ENCODE peak calls at places on chromosome 16, in nine cellular contexts. Y is HFF-Myc; J is upper lobe of right lung; N is pancreas; S is neural progenitor cell; L is cardiac fibroblast; D is AG04450; E is CD8-positive, alpha-beta T cell; F is astrocyte of the cerebellum. U is an unnamed sample.

GRCh38 chr16:535446-536405 is 8.2 kb downstream of the CAPN15 start:
- DNase-seq in S (no peak), Y (no peak), J (no peak), L (peak; percentile 34), F (peak; percentile 39), D (no peak), N (no peak), E (no peak), U (no peak)

GRCh38 chr16:5738586-5738985 is 641.0 kb upstream of the EEF2KMT start:
- DNase-seq in E (no peak), Y (no peak), F (no peak), L (no peak), S (no peak), N (no peak), D (no peak), J (no peak), U (no peak)

GRCh38 chr16:11329080-11329491 is 16.2 kb upstream of the RMI2 start:
- DNase-seq in L (no peak), D (no peak), E (no peak), Y (no peak), N (no peak), J (no peak), F (no peak), S (peak; percentile 56), U (no peak)

GRCh38 chr16:56330476-56330875 is 94.9 kb downstream of the AMFR start:
- DNase-seq in F (no peak), D (no peak), L (no peak), E (no peak), S (no peak), N (no peak), Y (no peak), J (no peak), U (no peak)

GRCh38 chr16:23967018-23967417 is 131.2 kb downstream of the PRKCB start:
- DNase-seq in J (no peak), L (no peak), E (no peak), S (no peak), D (no peak), N (no peak), Y (no peak), F (no peak), U (no peak)

GRCh38 chr16:86355951-86356350 is 154.4 kb upstream of the FOXF1 start:
- DNase-seq in L (no peak), F (no peak), E (no peak), S (no peak), D (no peak), J (no peak), Y (no peak), N (no peak), U (no peak)

GRCh38 chr16:89297156-89297869 is 79.8 kb downstream of the ZNF778 start:
- DNase-seq in Y (no peak), J (no peak), S (no peak), F (no peak), L (no peak), D (no peak), N (peak; percentile 37), E (no peak), U (no peak)

GRCh38 chr16:68993885-68994284 is 111.6 kb upstream of the HAS3 start:
- DNase-seq in Y (peak; percentile 36), E (no peak), N (no peak), D (peak; percentile 85), J (no peak), F (peak; percentile 72), L (peak; percentile 87), S (no peak), U (peak; percentile 72)

GRCh38 chr16:75266738-75267630 is 15.6 kb upstream of the BCAR1 start:
- DNase-seq in S (no peak), J (no peak), L (no peak), F (no peak), D (no peak), N (peak; percentile 77), Y (no peak), E (no peak), U (no peak)
- H3K4me3 ChIP-seq in S (no peak overlapping the region), J (no peak overlapping the region), L (no peak overlapping the region), F (no peak overlapping the region), D (peak overlapping the region; percentile 89), N (no peak overlapping the region), Y (peak overlapping the region; percentile 92), E (no peak overlapping the region), U (no peak overlapping the region)

GRCh38 chr16:84940670-84941551 is 70.4 kb downstream of the ZDHHC7 start:
- DNase-seq in E (no peak), Y (no peak), J (peak; percentile 59), F (no peak), N (no peak), D (no peak), S (no peak), L (peak; percentile 33), U (no peak)

GRCh38 chr16:84941916-84942315 is 69.4 kb downstream of the ZDHHC7 start:
- DNase-seq in Y (no peak), N (no peak), D (no peak), F (no peak), E (no peak), L (peak; percentile 21), J (no peak), S (no peak), U (no peak)

GRCh38 chr16:84933774-84934571 is 77.4 kb downstream of the ZDHHC7 start:
- DNase-seq in J (peak; percentile 74), Y (no peak), N (peak; percentile 96), D (no peak), S (no peak), L (peak; percentile 38), E (no peak), F (no peak), U (no peak)

GRCh38 chr16:84932691-84933090 is 78.6 kb downstream of the ZDHHC7 start:
- DNase-seq in J (no peak), Y (no peak), L (no peak), D (no peak), E (no peak), N (no peak), S (no peak), F (no peak), U (no peak)

DNA sequence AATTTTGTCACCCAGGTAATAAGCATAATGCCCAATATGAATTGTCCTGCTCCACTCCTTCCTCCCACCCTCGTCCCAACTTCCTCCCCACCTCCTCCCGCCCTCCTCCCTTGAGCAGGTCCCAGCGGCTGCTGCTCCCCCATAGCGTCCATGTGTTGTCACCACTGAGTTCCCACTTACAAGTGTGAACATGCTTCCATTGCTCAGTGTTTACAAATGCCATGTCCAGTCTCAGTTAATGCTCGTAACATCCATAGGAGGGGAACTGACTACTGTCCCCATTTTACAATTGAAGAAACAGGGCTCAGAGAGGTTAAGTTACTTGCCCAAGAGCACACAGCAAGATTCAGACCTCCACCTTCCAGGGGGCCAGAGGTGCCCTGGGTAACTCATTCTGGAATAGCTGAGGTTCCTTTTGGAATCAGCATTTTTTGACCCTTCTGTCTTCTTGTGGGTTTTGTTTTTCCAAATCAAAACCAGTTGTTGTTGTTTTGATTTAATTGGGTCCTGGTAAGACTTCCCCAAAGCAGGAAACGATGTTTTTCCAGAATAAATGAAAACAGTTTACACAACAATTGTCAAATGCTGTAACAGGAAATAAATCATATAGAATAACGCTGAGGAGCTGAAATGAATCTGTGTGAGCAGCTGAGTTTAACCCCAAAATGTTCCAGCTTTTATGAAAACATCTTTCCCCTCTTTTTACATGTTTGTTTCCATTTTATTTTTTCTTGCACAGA is 74.0 kb downstream of the ZDHHC7 start:
- DNase-seq in Y (no peak), J (no peak), L (no peak), S (no peak), E (no peak), N (no peak), F (no peak), D (no peak), U (no peak)
- H3K4me3 ChIP-seq in Y (no peak overlapping the region), J (no peak overlapping the region), L (no peak overlapping the region), S (no peak overlapping the region), E (no peak overlapping the region), N (no peak overlapping the region), F (no peak overlapping the region), D (no peak overlapping the region), U (no peak overlapping the region)

DNA sequence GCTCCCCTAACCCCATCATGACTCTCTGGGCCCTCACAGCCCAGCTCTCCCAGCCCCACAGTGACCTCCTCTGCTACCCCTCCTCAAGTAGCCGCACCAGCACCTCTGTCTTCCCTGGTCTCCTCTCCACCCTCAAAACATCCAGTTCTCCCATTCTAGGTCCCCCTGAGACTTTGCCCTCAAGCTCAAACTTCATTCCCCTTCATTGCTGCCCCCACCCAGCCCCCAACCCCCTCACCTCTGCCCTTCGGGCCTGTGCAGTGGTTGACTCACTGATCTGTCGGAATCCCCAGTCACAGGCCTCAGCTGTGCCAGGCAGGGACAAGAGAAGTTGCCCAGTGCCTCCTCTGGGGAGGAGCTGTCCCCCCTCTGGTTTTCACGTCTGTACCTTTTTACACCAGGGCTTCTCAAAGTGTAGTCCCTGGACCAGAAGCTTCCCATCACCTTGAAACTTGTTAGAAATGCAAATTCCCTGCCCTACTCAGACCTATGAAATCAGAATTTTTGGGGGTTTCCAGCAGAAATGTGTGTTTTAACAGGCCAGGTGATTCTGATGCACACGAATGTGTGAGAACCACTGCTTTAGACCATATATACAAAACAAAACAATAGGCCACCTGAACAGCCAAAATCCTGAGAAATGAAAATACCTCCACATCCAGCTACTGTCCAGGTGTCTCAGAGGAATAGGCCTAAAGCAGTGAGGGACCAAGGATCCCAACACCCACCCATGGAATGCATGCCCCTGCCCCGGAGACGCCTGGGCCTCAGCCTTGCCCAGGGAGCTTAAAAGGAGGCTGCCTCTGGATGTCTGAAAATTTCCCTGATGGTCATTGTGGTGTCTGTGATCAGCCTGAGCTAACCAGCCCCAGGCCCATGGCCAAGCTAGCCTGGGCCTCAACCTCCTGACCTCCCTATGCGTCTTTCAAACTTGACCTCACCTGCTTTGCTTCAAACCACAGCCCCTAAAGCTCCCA is 853 bp upstream of the DOK4 start:
- DNase-seq in E (no peak), Y (no peak), D (no peak), S (no peak), L (no peak), J (peak; percentile 46), F (no peak), N (peak; percentile 34), U (no peak)
- H3K4me3 ChIP-seq in E (peak overlapping the region; percentile 33), Y (peak overlapping the region; percentile 3), D (peak overlapping the region; percentile 53), S (no peak overlapping the region), L (peak overlapping the region; percentile 78), J (peak overlapping the region; percentile 75), F (peak overlapping the region; percentile 26), N (no peak overlapping the region), U (peak overlapping the region; percentile 84)

GRCh38 chr16:3088450-3088849 is 10.6 kb downstream of the ZSCAN10 start:
- DNase-seq in J (no peak), D (no peak), Y (no peak), S (no peak), E (no peak), F (no peak), N (peak; percentile 18), L (no peak), U (no peak)

GRCh38 chr16:3085868-3086595 is 13.1 kb downstream of the ZSCAN10 start:
- DNase-seq in N (no peak), S (no peak), F (no peak), D (no peak), Y (no peak), L (no peak), J (no peak), E (no peak), U (no peak)

GRCh38 chr16:3087836-3088235 is 11.3 kb downstream of the ZSCAN10 start:
- DNase-seq in Y (no peak), S (no peak), D (no peak), L (no peak), F (no peak), E (no peak), N (no peak), J (no peak), U (no peak)

GRCh38 chr16:3086596-3087242 is 12.4 kb downstream of the ZSCAN10 start:
- DNase-seq in E (peak; percentile 26), F (no peak), D (no peak), N (peak; percentile 36), S (no peak), J (no peak), Y (no peak), L (peak; percentile 7), U (no peak)

DNA sequence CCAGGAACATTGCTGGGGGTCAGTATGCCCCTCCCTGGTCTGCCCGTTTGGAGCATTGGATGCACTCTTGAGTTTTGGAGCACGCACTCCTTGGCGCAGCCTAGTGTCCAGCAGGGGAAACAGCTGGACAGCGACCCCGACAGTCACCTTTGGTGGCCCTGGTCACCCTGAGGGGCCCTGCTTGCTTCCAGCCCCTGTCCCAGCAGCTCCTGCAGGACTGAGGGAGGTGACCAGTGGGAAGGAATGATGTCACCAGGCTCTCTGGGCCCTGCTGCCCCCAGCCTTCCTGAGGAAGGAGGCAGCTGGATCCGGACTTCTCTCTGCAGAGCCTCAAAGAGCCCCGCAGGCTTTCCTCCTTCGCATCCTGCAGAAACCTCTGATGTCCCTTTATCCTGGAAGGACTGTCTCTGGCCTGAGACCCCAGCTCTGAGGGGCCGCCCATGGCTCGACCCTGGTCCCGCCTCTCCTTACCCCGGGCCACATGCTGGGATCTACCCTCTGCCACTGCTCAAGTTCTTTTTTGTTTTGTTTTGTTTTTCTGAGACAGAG is 11.8 kb downstream of the ZSCAN10 start:
- DNase-seq in E (no peak), Y (no peak), D (no peak), N (no peak), S (peak; percentile 57), L (peak; percentile 32), J (no peak), F (no peak), U (no peak)
- H3K4me3 ChIP-seq in E (peak overlapping the region; percentile 7), Y (no peak overlapping the region), D (no peak overlapping the region), N (no peak overlapping the region), S (no peak overlapping the region), L (no peak overlapping the region), J (peak overlapping the region; percentile 49), F (no peak overlapping the region), U (no peak overlapping the region)

U was measured in skeletal muscle cell.